ENCODE peak calls at places on chromosomes 11 and 22, in seven cellular contexts. Y is mesendoderm, E is H9, N is mesenchymal stem cell, V is neuronal stem cell, S is H1, B is trophoblast cell. H is an unnamed sample.

GRCh38 chr22:24554316-24555159 is at the start of gene GUCD1:
- DNase-seq in Y (peak; percentile 46), E (peak; percentile 39), N (peak; percentile 72), V (no peak), S (no peak), B (peak; percentile 35), H (peak; percentile 41)

GRCh38 chr11:65053826-65054503 is 4.4 kb downstream of the NAALADL1 start:
- DNase-seq in Y (no peak), E (no peak), N (no peak), V (no peak), S (no peak), B (no peak), H (no peak)

GRCh38 chr11:110095554-110095953 is 2.4 kb downstream of the ZC3H12C start:
- DNase-seq in Y (no peak), E (no peak), N (no peak), V (no peak), S (no peak), B (no peak), H (no peak)

GRCh38 chr22:26709617-26710390 is 52.4 kb downstream of the MIAT start:
- DNase-seq in Y (no peak), E (no peak), N (peak; percentile 66), V (no peak), S (no peak), B (peak; percentile 82), H (peak; percentile 76)

GRCh38 chr22:45946805-45947600 is 30.0 kb downstream of the WNT7B start:
- DNase-seq in Y (no peak), E (no peak), N (no peak), V (no peak), S (no peak), B (no peak), H (no peak)

GRCh38 chr22:43270314-43270908 is 72.8 kb downstream of the SCUBE1 start:
- DNase-seq in Y (peak; percentile 90), E (peak; percentile 90), N (peak; percentile 44), V (no peak), S (peak; percentile 82), B (peak; percentile 6), H (no peak)

GRCh38 chr22:23538502-23538860 is 41.6 kb downstream of the IGLL1 start:
- DNase-seq in Y (no peak), E (peak; percentile 24), N (no peak), V (no peak), S (no peak), B (peak; percentile 15), H (no peak)

GRCh38 chr11:72680624-72681158 is 6.5 kb upstream of the PDE2A start:
- DNase-seq in Y (no peak), E (no peak), N (no peak), V (no peak), S (no peak), B (no peak), H (no peak)

GRCh38 chr11:115425816-115426215 is 78.4 kb downstream of the CADM1 start:
- DNase-seq in Y (no peak), E (no peak), N (no peak), V (no peak), S (no peak), B (no peak), H (no peak)

GRCh38 chr11:115422013-115422697 is 82.1 kb downstream of the CADM1 start:
- DNase-seq in Y (peak; percentile 9), E (no peak), N (no peak), V (no peak), S (no peak), B (peak; percentile 13), H (no peak)

GRCh38 chr11:115423728-115424459 is 80.3 kb downstream of the CADM1 start:
- DNase-seq in Y (peak; percentile 31), E (no peak), N (no peak), V (no peak), S (no peak), B (no peak), H (peak; percentile 56)

GRCh38 chr11:115421338-115422012 is 82.7 kb downstream of the CADM1 start:
- DNase-seq in Y (no peak), E (no peak), N (no peak), V (no peak), S (no peak), B (no peak), H (no peak)

GRCh38 chr11:115425243-115425642 is 79.0 kb downstream of the CADM1 start:
- DNase-seq in Y (no peak), E (no peak), N (no peak), V (no peak), S (no peak), B (no peak), H (no peak)
- H3K4ac ChIP-seq in Y (no peak overlapping the region), E (no peak overlapping the region), N (no peak overlapping the region), V (no peak overlapping the region), S (no peak overlapping the region), B (no peak overlapping the region), H (no peak overlapping the region)

GRCh38 chr11:17389205-17389956 is 922 bp upstream of the KCNJ11 start:
- DNase-seq in Y (peak; percentile 86), E (peak; percentile 87), N (peak; percentile 48), V (peak; percentile 77), S (peak; percentile 92), B (peak; percentile 30), H (peak; percentile 11)

GRCh38 chr11:17391493-17392355 is 3.3 kb upstream of the KCNJ11 start:
- DNase-seq in Y (no peak), E (no peak), N (no peak), V (no peak), S (no peak), B (no peak), H (no peak)

GRCh38 chr11:17388609-17389204 is at the start of gene KCNJ11:
- DNase-seq in Y (peak; percentile 30), E (peak; percentile 71), N (no peak), V (no peak), S (no peak), B (no peak), H (no peak)

GRCh38 chr11:17387811-17388210 is 648 bp downstream of the KCNJ11 start:
- DNase-seq in Y (no peak), E (no peak), N (no peak), V (no peak), S (no peak), B (no peak), H (no peak)

DNA sequence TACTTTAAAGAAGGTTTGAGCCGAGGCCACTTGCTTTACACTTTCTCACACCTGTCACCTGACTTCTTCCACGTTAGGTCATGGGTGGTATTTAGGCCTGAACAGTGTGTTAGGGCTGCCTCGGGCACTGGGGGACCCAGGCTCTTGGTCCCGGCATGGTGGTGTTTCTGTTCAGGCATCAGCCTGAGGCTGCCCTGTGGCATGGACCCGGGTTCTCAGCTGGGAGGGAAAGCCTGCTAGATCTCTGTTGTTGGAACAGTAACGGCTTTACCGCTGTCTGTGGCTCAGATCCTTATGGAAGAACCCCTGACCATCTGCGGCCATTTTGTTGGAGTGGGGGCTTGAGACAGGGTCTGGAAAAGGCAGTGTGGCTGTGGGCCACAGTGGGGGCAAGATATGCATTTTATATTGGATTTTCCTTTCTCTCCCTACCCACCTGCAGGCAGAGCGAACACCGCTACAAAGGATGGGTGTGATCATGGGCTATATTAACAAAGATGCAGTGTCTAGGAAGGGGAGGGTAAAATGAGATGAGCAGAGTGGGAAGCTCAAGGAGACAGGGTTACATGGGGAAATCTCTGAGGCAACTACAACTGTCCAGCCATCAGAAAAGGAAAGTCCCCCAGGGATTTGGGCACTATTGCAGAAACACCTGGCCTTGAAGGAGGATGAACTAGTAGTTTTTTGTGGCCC is 1.6 kb upstream of the KCNJ11 start:
- DNase-seq in Y (no peak), E (no peak), N (no peak), V (no peak), S (no peak), B (no peak), H (no peak)
- H3K4ac ChIP-seq in Y (no peak overlapping the region), E (no peak overlapping the region), N (no peak overlapping the region), V (no peak overlapping the region), S (no peak overlapping the region), B (no peak overlapping the region), H (no peak overlapping the region)

GRCh38 chr11:73995247-73995646 is 12.6 kb upstream of the UCP2 start:
- DNase-seq in Y (peak; percentile 24), E (no peak), N (peak; percentile 80), V (no peak), S (no peak), B (no peak), H (peak; percentile 16)

GRCh38 chr11:73989156-73989555 is 6.5 kb upstream of the UCP2 start:
- DNase-seq in Y (no peak), E (no peak), N (no peak), V (no peak), S (no peak), B (peak; percentile 23), H (no peak)

GRCh38 chr11:73988227-73988626 is 5.6 kb upstream of the UCP2 start:
- DNase-seq in Y (no peak), E (no peak), N (no peak), V (no peak), S (no peak), B (no peak), H (no peak)

GRCh38 chr11:73990727-73991126 is 8.1 kb upstream of the UCP2 start:
- DNase-seq in Y (no peak), E (no peak), N (no peak), V (no peak), S (no peak), B (no peak), H (no peak)

DNA sequence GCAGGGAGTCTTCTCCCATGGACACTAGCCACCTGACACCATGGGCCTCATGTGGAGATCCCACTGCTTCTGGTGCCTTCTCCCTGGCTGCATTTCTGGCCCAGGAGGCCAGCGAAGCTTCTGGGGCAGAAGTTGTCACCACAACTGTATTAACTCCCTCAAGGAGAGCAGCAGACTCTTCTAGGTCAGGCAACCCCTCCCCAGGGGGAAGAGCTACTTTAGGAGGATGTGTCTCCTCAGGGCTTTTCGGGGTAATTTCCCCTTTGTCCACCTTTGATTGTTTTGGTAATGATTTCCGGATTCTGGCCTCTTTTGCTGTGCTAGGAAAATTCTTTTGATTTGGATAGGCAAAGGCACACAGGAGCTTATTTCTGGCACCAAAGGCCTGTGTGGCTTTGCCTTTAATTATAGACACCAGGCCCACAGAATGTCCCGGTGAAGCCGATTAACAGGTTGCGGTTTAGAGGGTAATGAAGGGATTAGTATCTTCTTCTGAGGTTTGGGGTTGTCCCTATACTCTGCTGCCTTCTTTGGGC is 8.9 kb upstream of the UCP2 start:
- DNase-seq in Y (no peak), E (no peak), N (no peak), V (no peak), S (no peak), B (no peak), H (no peak)
- H3K4ac ChIP-seq in Y (no peak overlapping the region), E (no peak overlapping the region), N (no peak overlapping the region), V (no peak overlapping the region), S (no peak overlapping the region), B (no peak overlapping the region), H (no peak overlapping the region)

GRCh38 chr11:61054513-61054912 is 47.8 kb upstream of the CD5 start:
- DNase-seq in Y (no peak), E (no peak), N (no peak), V (no peak), S (no peak), B (no peak), H (no peak)

GRCh38 chr11:61055776-61056175 is 46.5 kb upstream of the CD5 start:
- DNase-seq in Y (no peak), E (no peak), N (no peak), V (no peak), S (no peak), B (no peak), H (no peak)

GRCh38 chr11:61052182-61052972 is 49.9 kb upstream of the CD5 start:
- DNase-seq in Y (no peak), E (no peak), N (no peak), V (no peak), S (no peak), B (no peak), H (no peak)

GRCh38 chr11:61054927-61055562 is 47.2 kb upstream of the CD5 start:
- DNase-seq in Y (no peak), E (no peak), N (no peak), V (no peak), S (no peak), B (no peak), H (no peak)

DNA sequence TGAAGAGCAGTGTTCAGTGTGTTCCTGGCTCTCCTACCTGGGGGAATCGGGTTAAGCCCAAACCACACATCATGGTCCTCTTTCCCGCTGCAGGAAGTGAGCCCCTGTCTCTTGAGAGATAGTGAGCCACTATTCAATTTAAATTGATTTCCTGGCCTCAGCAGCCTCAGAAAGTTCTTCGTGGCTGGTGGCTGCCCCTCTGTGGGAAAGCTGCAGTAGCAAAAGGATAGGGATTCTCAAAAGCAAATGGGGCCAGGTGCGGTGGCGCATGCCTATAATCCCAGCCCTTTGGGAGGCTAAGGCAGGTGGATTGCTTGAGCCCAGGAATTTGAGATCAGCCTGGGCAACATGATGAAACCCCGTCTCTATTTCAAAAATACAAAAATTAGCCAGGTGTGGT is 49.1 kb upstream of the CD5 start:
- DNase-seq in Y (no peak), E (no peak), N (no peak), V (no peak), S (no peak), B (no peak), H (no peak)
- H3K4ac ChIP-seq in Y (no peak overlapping the region), E (no peak overlapping the region), N (no peak overlapping the region), V (no peak overlapping the region), S (no peak overlapping the region), B (no peak overlapping the region), H (no peak overlapping the region)

H was measured in IMR-90.